ENCODE peak calls at places on chromosomes 6 and 20, in nine cellular contexts. W, C, Z, R, N, Y, M, U and F are unnamed samples.

GRCh38 chr6:144574796-144575195 is 289.7 kb downstream of the UTRN start:
- DNase-seq in N (no peak), R (no peak), W (no peak), C (no peak), Z (no peak), U (no peak), M (no peak), Y (no peak), F (no peak)

GRCh38 chr6:113047932-113048331 is 700.8 kb downstream of the RFPL4B start:
- DNase-seq in N (no peak), Y (no peak), M (no peak), Z (no peak), C (no peak), R (no peak), W (no peak), U (no peak), F (no peak)

GRCh38 chr6:168376811-168377480 is 57.4 kb upstream of the DACT2 start:
- DNase-seq in R (no peak), Y (no peak), C (no peak), M (no peak), Z (no peak), N (no peak), W (no peak), U (no peak), F (no peak)

GRCh38 chr6:138099832-138100231 is 7.4 kb downstream of the PERP start:
- DNase-seq in R (no peak), M (no peak), N (no peak), Z (no peak), C (no peak), U (no peak), W (no peak), Y (no peak), F (peak; percentile 92)

GRCh38 chr6:84417261-84417660 is 189.8 kb upstream of the CEP162 start:
- DNase-seq in R (no peak), C (no peak), N (no peak), M (no peak), W (no peak), Z (no peak), Y (no peak), U (no peak), F (peak; percentile 63)

GRCh38 chr6:12008366-12009179 is 3.5 kb upstream of the HIVEP1 start:
- DNase-seq in U (peak; percentile 84), W (peak; percentile 48), C (peak; percentile 91), R (peak; percentile 42), N (peak; percentile 59), Y (peak; percentile 41), Z (peak; percentile 87), M (peak; percentile 74), F (no peak)

GRCh38 chr6:101392561-101393230 is 812 bp upstream of the GRIK2 start:
- DNase-seq in M (peak; percentile 14), W (no peak), Z (no peak), Y (no peak), R (no peak), C (no peak), N (no peak), U (no peak), F (no peak)

GRCh38 chr6:135215563-135215962 is 34.5 kb downstream of the MYB start:
- DNase-seq in R (no peak), N (no peak), W (no peak), M (no peak), U (no peak), Z (no peak), C (no peak), Y (no peak), F (no peak)

GRCh38 chr20:419556-420168 is 11.6 kb downstream of the RBCK1 start:
- DNase-seq in Y (no peak), C (no peak), M (peak; percentile 64), N (no peak), W (no peak), U (no peak), Z (no peak), R (no peak), F (no peak)

GRCh38 chr20:61073376-61073775 is 178.7 kb upstream of the CDH4 start:
- DNase-seq in Y (no peak), R (no peak), M (no peak), W (no peak), C (no peak), Z (no peak), U (no peak), N (no peak), F (no peak)

GRCh38 chr6:166747644-166748595 is 120.9 kb upstream of the RPS6KA2 start:
- DNase-seq in R (no peak), Y (no peak), W (no peak), C (no peak), N (no peak), M (no peak), Z (no peak), U (no peak), F (no peak)

GRCh38 chr6:9467746-9468145 is 947.1 kb downstream of the TFAP2A start:
- DNase-seq in Y (no peak), N (no peak), U (no peak), R (no peak), Z (no peak), W (no peak), C (no peak), M (no peak), F (peak; percentile 40)

GRCh38 chr6:147262943-147263342 is 58.7 kb downstream of the STXBP5 start:
- DNase-seq in Z (no peak), N (no peak), W (no peak), C (no peak), M (no peak), U (no peak), Y (no peak), R (no peak), F (no peak)